ENCODE peak calls at places on chromosomes 5 and 9, in six cellular contexts. U is OCI-M1; Q is stimulated activated CD4-positive, alpha-beta T cell treated with anti-CD3 and anti-CD28 coated beads, TNF-alpha, amount 100 ng/mL, for 48 hours; J is RKO; W is endothelial cell of umbilical vein; B is fibroblast of gingiva. E is an unnamed sample.

GRCh38 chr5:179316111-179316551 is 29.1 kb downstream of the ADAMTS2 start:
- DNase-seq in U (no peak), Q (no peak), J (no peak), W (no peak), B (no peak), E (no peak)

GRCh38 chr5:143182901-143183820 is 220.3 kb downstream of the NR3C1 start:
- DNase-seq in U (peak; percentile 41), Q (peak; percentile 64), J (no peak), W (peak; percentile 70), B (no peak), E (no peak)

GRCh38 chr5:76270214-76270613 is 132.9 kb upstream of the IQGAP2 start:
- DNase-seq in U (no peak), Q (peak; percentile 23), J (no peak), W (no peak), B (no peak), E (no peak)

GRCh38 chr9:100601216-100601615 is 23.3 kb downstream of the CAVIN4 start:
- DNase-seq in U (peak; percentile 75), Q (peak; percentile 8), J (peak; percentile 79), W (peak; percentile 52), B (peak; percentile 44), E (no peak)

GRCh38 chr5:96259211-96259772 is 173.8 kb downstream of the PCSK1 start:
- DNase-seq in U (peak; percentile 76), Q (no peak), J (peak; percentile 45), W (peak; percentile 75), B (peak; percentile 80), E (no peak)

GRCh38 chr5:58412932-58413331 is 47.0 kb downstream of the PLK2 start:
- DNase-seq in U (no peak), Q (no peak), J (no peak), W (no peak), B (no peak), E (no peak)

GRCh38 chr9:88814521-88815101 is 176.7 kb upstream of the S1PR3 start:
- DNase-seq in U (no peak), Q (no peak), J (no peak), W (no peak), B (peak; percentile 98), E (no peak)

GRCh38 chr5:1745190-1745805 is 54.3 kb downstream of the MRPL36 start:
- DNase-seq in U (no peak), Q (no peak), J (no peak), W (no peak), B (no peak), E (no peak)

GRCh38 chr5:125485003-125485641 is 738.7 kb upstream of the ZNF608 start:
- DNase-seq in U (no peak), Q (no peak), J (peak; percentile 71), W (peak; percentile 96), B (peak; percentile 100), E (no peak)

GRCh38 chr9:83934569-83935275 is 13.5 kb upstream of the KIF27 start:
- DNase-seq in U (peak; percentile 28), Q (no peak), J (no peak), W (no peak), B (peak; percentile 48), E (no peak)

GRCh38 chr5:145531038-145531734 is 304.0 kb downstream of the PRELID2 start:
- DNase-seq in U (no peak), Q (no peak), J (no peak), W (peak; percentile 95), B (peak; percentile 2), E (no peak)

E was measured in GM18507.